ENCODE peak calls at places on chromosomes 11 and 22, in five cellular contexts. One of them, this sample, is unnamed.

GRCh38 chr11:46366260-46366659 is 15.2 kb upstream of the MDK start:
- DNase-seq in GM12878: no peak
- DNase-seq in K562: no peak
- DNase-seq in IMR-90: no peak
- DNase-seq in A549: no peak
- DNase-seq in this sample: no peak

GRCh38 chr11:115527534-115528125 is 23.4 kb upstream of the CADM1 start:
- DNase-seq in K562: no peak
- DNase-seq in IMR-90: no peak
- DNase-seq in A549: no peak
- DNase-seq in GM12878: no peak
- DNase-seq in this sample: no peak

GRCh38 chr22:47369431-47370015 is 607.1 kb downstream of the TBC1D22A start:
- DNase-seq in GM12878: no peak
- DNase-seq in A549: no peak
- DNase-seq in IMR-90: no peak
- DNase-seq in K562: no peak
- DNase-seq in this sample: no peak

GRCh38 chr11:60912223-60912850 is 1.6 kb upstream of the TMEM109 start:
- DNase-seq in A549: no peak
- DNase-seq in IMR-90: no peak
- DNase-seq in GM12878: no peak
- DNase-seq in K562: no peak
- DNase-seq in this sample: no peak

GRCh38 chr11:2997406-2997805 is 5.3 kb upstream of the NAP1L4 start:
- DNase-seq in A549: no peak
- DNase-seq in GM12878: no peak
- DNase-seq in IMR-90: no peak
- DNase-seq in K562: no peak
- DNase-seq in this sample: no peak

GRCh38 chr11:123616505-123617198 is 37.8 kb downstream of the SCN3B start:
- DNase-seq in K562: no peak
- DNase-seq in IMR-90: peak
- DNase-seq in A549: no peak
- DNase-seq in GM12878: no peak
- DNase-seq in this sample: no peak

GRCh38 chr11:46762248-46762647 is 43.2 kb downstream of the F2 start:
- DNase-seq in IMR-90: no peak
- DNase-seq in GM12878: no peak
- DNase-seq in A549: no peak
- DNase-seq in K562: no peak
- DNase-seq in this sample: no peak

GRCh38 chr11:47212938-47213337 is 1.8 kb upstream of the DDB2 start:
- DNase-seq in GM12878: no peak
- DNase-seq in A549: no peak
- DNase-seq in IMR-90: no peak
- DNase-seq in K562: no peak
- DNase-seq in this sample: no peak

GRCh38 chr11:108115495-108116140 is 5.7 kb upstream of the ACAT1 start:
- DNase-seq in K562: no peak
- DNase-seq in IMR-90: peak
- DNase-seq in A549: peak
- DNase-seq in GM12878: no peak
- DNase-seq in this sample: no peak

GRCh38 chr11:68838572-68838964 is 3.1 kb downstream of the CPT1A start:
- DNase-seq in K562: peak
- DNase-seq in IMR-90: no peak
- DNase-seq in GM12878: no peak
- DNase-seq in A549: no peak
- DNase-seq in this sample: peak

GRCh38 chr11:115848614-115849013 is 344.4 kb upstream of the CADM1 start:
- DNase-seq in GM12878: no peak
- DNase-seq in A549: no peak
- DNase-seq in IMR-90: no peak
- DNase-seq in K562: no peak
- DNase-seq in this sample: no peak

GRCh38 chr11:80719292-80719646 is 1278.4 kb upstream of the TENM4 start:
- DNase-seq in K562: no peak
- DNase-seq in GM12878: no peak
- DNase-seq in IMR-90: no peak
- DNase-seq in A549: no peak
- DNase-seq in this sample: no peak

GRCh38 chr22:45804986-45805325 is 133.3 kb downstream of the ATXN10 start:
- DNase-seq in A549: peak
- DNase-seq in GM12878: no peak
- DNase-seq in K562: no peak
- DNase-seq in IMR-90: peak
- DNase-seq in this sample: peak

GRCh38 chr11:75035911-75036536 is 47.3 kb downstream of the NEU3 start:
- DNase-seq in A549: no peak
- DNase-seq in K562: no peak
- DNase-seq in IMR-90: no peak
- DNase-seq in GM12878: no peak
- DNase-seq in this sample: no peak

GRCh38 chr22:38314992-38315800 is 2.0 kb downstream of the CSNK1E start:
- DNase-seq in GM12878: no peak
- DNase-seq in K562: no peak
- DNase-seq in IMR-90: peak
- DNase-seq in A549: no peak
- DNase-seq in this sample: no peak

GRCh38 chr22:20456064-20456721 is 18.6 kb upstream of the SCARF2 start:
- DNase-seq in GM12878: peak
- DNase-seq in IMR-90: peak
- DNase-seq in A549: peak
- DNase-seq in K562: peak
- DNase-seq in this sample: peak

GRCh38 chr11:125167292-125167953 is 2.9 kb downstream of the PKNOX2 start:
- DNase-seq in GM12878: no peak
- DNase-seq in K562: no peak
- DNase-seq in IMR-90: peak
- DNase-seq in A549: no peak
- DNase-seq in this sample: no peak

GRCh38 chr11:95910638-95911368 is 13.1 kb downstream of the MTMR2 start:
- DNase-seq in GM12878: no peak
- DNase-seq in K562: no peak
- DNase-seq in IMR-90: no peak
- DNase-seq in A549: no peak
- DNase-seq in this sample: no peak

GRCh38 chr11:121334973-121335711 is 42.6 kb downstream of the SC5D start:
- DNase-seq in K562: peak
- DNase-seq in GM12878: no peak
- DNase-seq in A549: no peak
- DNase-seq in IMR-90: no peak
- DNase-seq in this sample: no peak

GRCh38 chr11:126434950-126435335 is 79.5 kb downstream of the ST3GAL4 start:
- DNase-seq in A549: no peak
- DNase-seq in IMR-90: no peak
- DNase-seq in K562: peak
- DNase-seq in GM12878: no peak
- DNase-seq in this sample: no peak

GRCh38 chr11:70871881-70872280 is 380.5 kb downstream of the SHANK2 start:
- DNase-seq in K562: no peak
- DNase-seq in A549: no peak
- DNase-seq in GM12878: no peak
- DNase-seq in IMR-90: peak
- DNase-seq in this sample: no peak
- TF ChIP-seq BHLHE40 in K562: no peak
- TF ChIP-seq BHLHE40 in A549: no peak
- TF ChIP-seq BHLHE40 in GM12878: no peak
- TF ChIP-seq BHLHE40 in IMR-90: no peak
- TF ChIP-seq BHLHE40 in this sample: no peak

GRCh38 chr11:77082838-77083552 is 16.2 kb downstream of the CAPN5 start:
- DNase-seq in K562: no peak
- DNase-seq in GM12878: no peak
- DNase-seq in IMR-90: peak
- DNase-seq in A549: no peak
- DNase-seq in this sample: no peak
- TF ChIP-seq RAD21 in K562: no peak
- TF ChIP-seq RAD21 in GM12878: no peak
- TF ChIP-seq RAD21 in IMR-90: no peak
- TF ChIP-seq RAD21 in A549: no peak
- TF ChIP-seq RAD21 in this sample: no peak

DNA sequence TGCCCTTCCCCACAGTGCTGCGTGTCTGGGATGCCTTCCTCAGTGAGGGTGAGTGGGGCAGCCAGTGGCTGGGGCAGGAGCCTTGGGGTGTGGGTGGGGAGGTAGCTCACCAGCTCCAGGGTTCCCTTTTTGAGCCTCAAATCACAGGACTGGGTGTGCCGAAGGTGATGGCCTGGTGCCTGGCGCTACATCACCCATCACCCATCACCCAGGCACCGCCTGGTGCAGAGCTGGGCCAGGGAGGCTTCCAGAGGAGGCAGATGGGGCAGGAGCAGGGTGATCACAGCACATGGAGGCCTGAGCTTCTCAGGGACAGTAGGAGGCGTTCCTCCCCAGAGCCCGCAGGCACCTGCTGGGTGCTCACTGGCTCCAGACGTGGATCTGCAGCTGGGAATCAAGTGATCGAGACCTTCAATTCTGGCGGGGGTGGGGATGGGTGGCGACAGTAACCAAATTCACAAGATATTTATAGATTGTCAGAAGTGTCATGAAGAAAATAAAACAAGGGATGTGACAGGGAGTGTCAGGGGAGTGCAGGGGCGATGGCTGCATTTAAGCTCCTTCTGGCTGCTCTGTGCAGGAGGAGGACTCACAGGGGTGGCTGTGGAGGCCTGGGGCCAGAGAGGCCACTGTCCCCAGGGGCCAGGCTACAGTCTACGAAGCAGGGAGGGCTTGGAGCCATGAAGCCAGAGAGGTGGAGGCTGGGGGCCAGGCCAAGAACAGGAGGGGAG is 3.3 kb downstream of the TBC1D10C start:
- DNase-seq in GM12878: no peak
- DNase-seq in IMR-90: no peak
- DNase-seq in K562: peak
- DNase-seq in A549: no peak
- DNase-seq in this sample: no peak
- TF ChIP-seq BHLHE40 in GM12878: no peak
- TF ChIP-seq BHLHE40 in IMR-90: no peak
- TF ChIP-seq BHLHE40 in K562: no peak
- TF ChIP-seq BHLHE40 in A549: no peak
- TF ChIP-seq BHLHE40 in this sample: no peak

DNA sequence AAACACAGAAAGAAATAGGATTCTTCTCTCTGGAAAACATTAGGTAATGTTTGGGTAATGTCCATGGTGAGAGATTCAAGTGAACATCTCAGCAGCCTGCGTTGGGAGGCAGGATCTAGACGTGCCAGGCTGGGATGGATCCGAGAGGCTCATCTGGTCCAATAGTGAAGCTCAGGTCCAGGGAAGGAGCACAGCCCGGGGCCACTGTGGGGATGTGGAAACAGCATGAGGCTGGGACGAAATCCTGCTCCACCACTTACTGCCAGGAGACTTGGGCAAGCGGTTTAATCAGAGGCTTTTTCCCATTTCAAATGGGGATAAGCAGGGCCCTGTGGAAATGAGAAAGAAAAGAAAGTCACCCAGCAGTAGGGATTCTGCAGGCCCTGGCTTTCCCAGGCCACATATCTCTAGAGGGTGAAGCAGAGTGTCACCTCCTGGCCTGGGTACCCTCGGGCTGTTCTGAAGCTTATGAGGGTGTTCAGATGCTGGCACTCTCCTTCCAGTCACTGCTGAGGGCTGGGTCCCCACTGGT is 109.7 kb downstream of the CSNK2A3 start:
- DNase-seq in IMR-90: no peak
- DNase-seq in GM12878: no peak
- DNase-seq in A549: no peak
- DNase-seq in K562: no peak
- DNase-seq in this sample: no peak
- TF ChIP-seq RAD21 in IMR-90: no peak
- TF ChIP-seq RAD21 in GM12878: no peak
- TF ChIP-seq RAD21 in A549: no peak
- TF ChIP-seq RAD21 in K562: no peak
- TF ChIP-seq RAD21 in this sample: no peak

GRCh38 chr22:49565516-49565855 is 262.2 kb downstream of the BRD1 start:
- DNase-seq in K562: no peak
- DNase-seq in IMR-90: no peak
- DNase-seq in A549: no peak
- DNase-seq in GM12878: no peak
- DNase-seq in this sample: no peak

GRCh38 chr22:49564666-49565515 is 262.8 kb downstream of the BRD1 start:
- DNase-seq in IMR-90: no peak
- DNase-seq in K562: no peak
- DNase-seq in A549: no peak
- DNase-seq in GM12878: no peak
- DNase-seq in this sample: no peak

GRCh38 chr22:49566141-49566541 is 261.5 kb downstream of the BRD1 start:
- DNase-seq in IMR-90: no peak
- DNase-seq in GM12878: no peak
- DNase-seq in A549: no peak
- DNase-seq in K562: no peak
- DNase-seq in this sample: no peak

GRCh38 chr22:49567894-49568750 is 259.6 kb downstream of the BRD1 start:
- DNase-seq in K562: no peak
- DNase-seq in GM12878: no peak
- DNase-seq in A549: no peak
- DNase-seq in IMR-90: no peak
- DNase-seq in this sample: no peak

DNA sequence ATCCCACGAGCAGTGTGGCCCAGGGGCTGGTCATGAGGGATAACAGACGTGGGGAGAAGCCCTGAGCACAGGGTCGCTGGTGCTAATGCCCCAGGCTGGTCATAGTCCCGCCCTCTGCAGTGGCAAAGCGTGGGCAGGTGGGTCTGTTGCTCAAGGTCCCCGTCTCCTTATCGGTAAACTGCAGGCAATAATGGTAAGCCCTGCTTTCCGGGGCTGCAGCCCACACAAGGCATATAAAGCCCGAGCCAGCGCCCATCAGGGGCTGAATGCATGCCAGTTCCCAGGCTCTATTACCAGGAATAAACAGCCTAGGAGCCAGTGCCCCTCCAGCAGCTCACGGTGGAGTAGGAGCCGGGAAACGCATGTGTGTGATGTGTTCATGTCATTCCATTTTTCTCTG is 261.0 kb downstream of the BRD1 start:
- DNase-seq in K562: no peak
- DNase-seq in IMR-90: no peak
- DNase-seq in A549: no peak
- DNase-seq in GM12878: no peak
- DNase-seq in this sample: no peak
- TF ChIP-seq BHLHE40 in K562: no peak
- TF ChIP-seq BHLHE40 in IMR-90: no peak
- TF ChIP-seq BHLHE40 in A549: no peak
- TF ChIP-seq BHLHE40 in GM12878: no peak
- TF ChIP-seq BHLHE40 in this sample: no peak

GRCh38 chr22:25366408-25366807 is 147.0 kb downstream of the CRYBB2 start:
- DNase-seq in K562: no peak
- DNase-seq in IMR-90: no peak
- DNase-seq in A549: no peak
- DNase-seq in GM12878: no peak
- DNase-seq in this sample: no peak

GRCh38 chr22:25366876-25367466 is 147.5 kb downstream of the CRYBB2 start:
- DNase-seq in GM12878: no peak
- DNase-seq in IMR-90: no peak
- DNase-seq in A549: no peak
- DNase-seq in K562: no peak
- DNase-seq in this sample: no peak

GRCh38 chr22:25367756-25368155 is 148.3 kb downstream of the CRYBB2 start:
- DNase-seq in K562: no peak
- DNase-seq in A549: no peak
- DNase-seq in IMR-90: no peak
- DNase-seq in GM12878: no peak
- DNase-seq in this sample: no peak

GRCh38 chr22:25369133-25369532 is 149.7 kb downstream of the CRYBB2 start:
- DNase-seq in GM12878: no peak
- DNase-seq in K562: no peak
- DNase-seq in IMR-90: no peak
- DNase-seq in A549: no peak
- DNase-seq in this sample: no peak

GRCh38 chr22:25368271-25368670 is 148.8 kb downstream of the CRYBB2 start:
- DNase-seq in IMR-90: peak
- DNase-seq in A549: peak
- DNase-seq in K562: no peak
- DNase-seq in GM12878: no peak
- DNase-seq in this sample: no peak
- TF ChIP-seq RAD21 in IMR-90: no peak
- TF ChIP-seq RAD21 in A549: no peak
- TF ChIP-seq RAD21 in K562: no peak
- TF ChIP-seq RAD21 in GM12878: no peak
- TF ChIP-seq RAD21 in this sample: no peak